ENCODE peak calls at places on chromosomes 4 and X, in four cellular contexts. V is HL-60, J is K562, P is GM12878. W is an unnamed sample.

GRCh38 chr4:139300431-139301142 is 718 bp upstream of the NAA15 start:
- DNase-seq in V (no peak), P (peak; percentile 36), J (peak; percentile 36), W (no peak)

GRCh38 chr4:138438608-138439007 is 196.5 kb upstream of the SLC7A11 start:
- DNase-seq in V (no peak), P (no peak), J (peak; percentile 36), W (no peak)

GRCh38 chrX:53990201-53990600 is 54.1 kb downstream of the PHF8 start:
- DNase-seq in P (no peak), V (no peak), J (no peak), W (no peak)

GRCh38 chrX:74420194-74421035 is 878 bp upstream of the SLC16A2 start:
- DNase-seq in J (no peak), V (no peak), P (no peak), W (no peak)

GRCh38 chrX:47529548-47529947 is 31.5 kb upstream of the ARAF start:
- DNase-seq in P (no peak), J (no peak), V (no peak), W (no peak)

GRCh38 chr4:84041426-84041825 is 457.7 kb downstream of the NKX6-1 start:
- DNase-seq in P (no peak), J (no peak), V (no peak), W (no peak)

GRCh38 chr4:20456416-20456815 is 204.7 kb downstream of the SLIT2 start:
- DNase-seq in J (no peak), P (no peak), V (no peak), W (no peak)

GRCh38 chrX:40418413-40419195 is 162.2 kb upstream of the ATP6AP2 start:
- DNase-seq in P (no peak), V (no peak), J (no peak), W (no peak)

GRCh38 chr4:108314900-108315589 is 146.3 kb upstream of the LEF1 start:
- DNase-seq in J (no peak), P (no peak), V (no peak), W (no peak)

GRCh38 chr4:4991541-4992099 is 27.6 kb downstream of the CYTL1 start:
- DNase-seq in V (no peak), J (no peak), P (no peak), W (no peak)

GRCh38 chr4:3786196-3786869 is 20.1 kb downstream of the ADRA2C start:
- DNase-seq in P (no peak), V (no peak), J (no peak), W (no peak)

GRCh38 chrX:119234931-119235555 is 1.0 kb upstream of the PGRMC1 start:
- DNase-seq in P (no peak), V (no peak), J (no peak), W (no peak)

GRCh38 chrX:14528629-14529287 is 578 bp upstream of the GLRA2 start:
- DNase-seq in J (peak; percentile 10), V (no peak), P (peak; percentile 4), W (peak; percentile 0)
- TF ChIP-seq SPI1 in J (no peak), V (no peak), P (no peak), W (no peak)

GRCh38 chrX:134747006-134747405 is 88.7 kb upstream of the PLAC1 start:
- DNase-seq in P (no peak), J (no peak), V (no peak), W (no peak)

GRCh38 chrX:134746379-134746723 is 88.1 kb upstream of the PLAC1 start:
- DNase-seq in P (no peak), J (no peak), V (no peak), W (no peak)

GRCh38 chrX:134753185-134754008 is 95.1 kb upstream of the PLAC1 start:
- DNase-seq in V (no peak), P (no peak), J (no peak), W (no peak)

GRCh38 chrX:134752558-134752957 is 94.3 kb upstream of the PLAC1 start:
- DNase-seq in P (no peak), V (no peak), J (no peak), W (no peak)

DNA sequence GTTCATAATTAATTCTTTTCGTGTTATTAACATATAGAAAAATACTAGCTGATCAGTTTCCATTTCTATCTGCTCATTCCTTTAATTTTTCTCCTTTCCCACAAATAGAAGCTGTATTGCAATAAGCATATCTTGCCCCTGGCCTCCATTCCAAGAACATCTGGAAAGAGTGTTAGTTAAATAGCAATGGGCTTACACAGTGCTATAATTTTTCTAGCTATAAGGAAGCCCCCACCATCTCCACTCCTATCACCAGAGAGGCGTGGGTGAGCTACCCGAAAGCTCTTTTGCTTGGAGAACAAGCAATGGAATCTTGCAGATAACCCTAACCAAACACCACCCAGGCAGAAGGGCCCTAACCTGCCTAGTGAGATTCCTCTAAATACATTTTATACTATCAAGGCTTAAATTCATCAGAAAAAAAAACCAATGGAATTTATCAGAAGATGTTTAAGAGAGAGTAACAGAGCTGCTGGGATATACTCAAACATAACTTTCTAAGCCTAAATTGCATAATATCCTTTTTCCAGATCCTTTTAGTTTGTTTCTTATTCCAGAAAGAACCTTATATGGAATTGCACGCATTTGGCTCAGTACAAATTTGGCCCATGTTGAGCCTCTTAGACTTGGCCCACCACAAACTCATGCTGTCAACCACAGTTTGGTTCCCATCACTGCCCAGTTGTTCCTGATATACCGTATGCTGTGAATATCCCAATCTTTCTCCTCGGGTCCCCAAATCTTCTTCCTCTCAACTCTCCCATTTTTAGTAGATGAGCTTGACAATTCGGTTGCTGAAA is 91.6 kb upstream of the PLAC1 start:
- DNase-seq in P (no peak), V (no peak), J (no peak), W (no peak)
- TF ChIP-seq SPI1 in P (no peak), V (no peak), J (no peak), W (no peak)

GRCh38 chr4:17613761-17614415 is 553 bp upstream of the MED28 start:
- DNase-seq in V (no peak), P (no peak), J (no peak), W (no peak)
- TF ChIP-seq SPI1 in V (no peak), P (no peak), J (no peak), W (no peak)

DNA sequence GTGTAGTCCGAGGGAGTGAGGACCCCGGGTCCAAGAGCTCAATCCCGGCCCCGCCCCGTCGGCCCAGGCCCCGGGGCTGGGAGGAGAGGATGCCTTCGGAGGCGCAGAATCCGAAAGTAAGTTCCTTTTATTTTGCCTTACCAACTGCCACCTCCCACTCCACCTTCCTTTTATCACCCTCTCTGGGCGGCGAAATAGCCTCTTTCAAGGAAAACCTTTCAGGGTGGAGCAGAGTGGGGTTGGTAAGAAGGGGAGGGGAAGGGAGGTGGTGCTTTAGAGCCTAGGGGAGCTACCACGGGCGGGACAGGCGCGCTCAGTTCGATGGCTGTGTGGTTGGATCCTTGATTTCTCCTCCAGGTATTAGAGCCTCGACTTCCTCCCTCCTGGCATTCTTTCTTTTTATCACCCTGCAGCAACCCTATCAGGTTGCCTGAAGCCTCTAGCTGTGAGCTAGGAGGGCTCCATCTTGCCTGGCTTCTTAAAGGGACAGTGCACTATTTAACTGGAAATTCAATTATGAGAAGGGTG is 191.2 kb downstream of the RRAGB start:
- DNase-seq in P (no peak), V (no peak), J (peak; percentile 3), W (no peak)
- TF ChIP-seq SPI1 in P (no peak), V (no peak), J (no peak), W (no peak)

GRCh38 chrX:19443886-19444530 is 71.3 kb downstream of the MAP3K15 start:
- DNase-seq in V (no peak), J (no peak), P (no peak), W (no peak)

GRCh38 chrX:19446397-19446796 is 68.9 kb downstream of the MAP3K15 start:
- DNase-seq in P (no peak), J (no peak), V (no peak), W (no peak)

GRCh38 chrX:19440713-19441112 is 74.6 kb downstream of the MAP3K15 start:
- DNase-seq in V (peak; percentile 0), P (no peak), J (no peak), W (no peak)
- TF ChIP-seq SPI1 in V (no peak), P (no peak), J (no peak), W (no peak)

GRCh38 chrX:72061091-72061490 is 70.6 kb downstream of the RTL5 start:
- DNase-seq in P (no peak), V (no peak), J (no peak), W (no peak)
- TF ChIP-seq SPI1 in P (no peak), V (no peak), J (no peak), W (no peak)